ENCODE peak calls at places on chromosome 20, in seven cellular contexts. One of them, this sample, is unnamed.

GRCh38 chr20:46344488-46345162 is 36.3 kb upstream of the CDH22 start:
- DNase-seq in amniotic stem cell: no peak
- DNase-seq in T-helper 1 cell: no peak
- DNase-seq in T-helper 9 cell: no peak
- DNase-seq in stimulated activated naive CD8-positive, alpha-beta T cell treated with anti-CD3 and anti-CD28 coated beads, Interleukin-15, Interleukin-2, amounts not matched to agents 100 U/mL and 50 U/mL, for 24 hours: no peak
- DNase-seq in smooth muscle cell of the brain vasculature: no peak
- DNase-seq in osteocyte: no peak
- DNase-seq in this sample: no peak

GRCh38 chr20:59822291-59823029 is 111.0 kb downstream of the SYCP2 start:
- DNase-seq in amniotic stem cell: no peak
- DNase-seq in T-helper 1 cell: no peak
- DNase-seq in T-helper 9 cell: no peak
- DNase-seq in stimulated activated naive CD8-positive, alpha-beta T cell treated with anti-CD3 and anti-CD28 coated beads, Interleukin-15, Interleukin-2, amounts not matched to agents 100 U/mL and 50 U/mL, for 24 hours: no peak
- DNase-seq in smooth muscle cell of the brain vasculature: no peak
- DNase-seq in osteocyte: peak
- DNase-seq in this sample: no peak

GRCh38 chr20:48038703-48039102 is 253.4 kb upstream of the SULF2 start:
- DNase-seq in amniotic stem cell: no peak
- DNase-seq in T-helper 1 cell: no peak
- DNase-seq in T-helper 9 cell: no peak
- DNase-seq in stimulated activated naive CD8-positive, alpha-beta T cell treated with anti-CD3 and anti-CD28 coated beads, Interleukin-15, Interleukin-2, amounts not matched to agents 100 U/mL and 50 U/mL, for 24 hours: no peak
- DNase-seq in smooth muscle cell of the brain vasculature: no peak
- DNase-seq in osteocyte: no peak
- DNase-seq in this sample: no peak

GRCh38 chr20:57434390-57434700 is 43.1 kb downstream of the RBM38 start:
- DNase-seq in amniotic stem cell: no peak
- DNase-seq in T-helper 1 cell: no peak
- DNase-seq in T-helper 9 cell: no peak
- DNase-seq in stimulated activated naive CD8-positive, alpha-beta T cell treated with anti-CD3 and anti-CD28 coated beads, Interleukin-15, Interleukin-2, amounts not matched to agents 100 U/mL and 50 U/mL, for 24 hours: peak
- DNase-seq in smooth muscle cell of the brain vasculature: no peak
- DNase-seq in osteocyte: no peak
- DNase-seq in this sample: no peak

GRCh38 chr20:63696628-63697356 is at the start of gene TNFRSF6B:
- DNase-seq in amniotic stem cell: no peak
- DNase-seq in T-helper 1 cell: no peak
- DNase-seq in T-helper 9 cell: no peak
- DNase-seq in stimulated activated naive CD8-positive, alpha-beta T cell treated with anti-CD3 and anti-CD28 coated beads, Interleukin-15, Interleukin-2, amounts not matched to agents 100 U/mL and 50 U/mL, for 24 hours: peak
- DNase-seq in smooth muscle cell of the brain vasculature: no peak
- DNase-seq in osteocyte: no peak
- DNase-seq in this sample: peak

GRCh38 chr20:35318502-35319157 is 26.4 kb upstream of the FAM83C start:
- DNase-seq in amniotic stem cell: no peak
- DNase-seq in T-helper 1 cell: no peak
- DNase-seq in T-helper 9 cell: no peak
- DNase-seq in stimulated activated naive CD8-positive, alpha-beta T cell treated with anti-CD3 and anti-CD28 coated beads, Interleukin-15, Interleukin-2, amounts not matched to agents 100 U/mL and 50 U/mL, for 24 hours: no peak
- DNase-seq in smooth muscle cell of the brain vasculature: no peak
- DNase-seq in osteocyte: no peak
- DNase-seq in this sample: peak

GRCh38 chr20:60782959-60783625 is 469.0 kb upstream of the CDH4 start:
- DNase-seq in amniotic stem cell: no peak
- DNase-seq in T-helper 1 cell: no peak
- DNase-seq in T-helper 9 cell: no peak
- DNase-seq in stimulated activated naive CD8-positive, alpha-beta T cell treated with anti-CD3 and anti-CD28 coated beads, Interleukin-15, Interleukin-2, amounts not matched to agents 100 U/mL and 50 U/mL, for 24 hours: no peak
- DNase-seq in smooth muscle cell of the brain vasculature: no peak
- DNase-seq in osteocyte: no peak
- DNase-seq in this sample: no peak

GRCh38 chr20:25549866-25550477 is 35.4 kb downstream of the NINL start:
- DNase-seq in amniotic stem cell: no peak
- DNase-seq in T-helper 1 cell: no peak
- DNase-seq in T-helper 9 cell: no peak
- DNase-seq in stimulated activated naive CD8-positive, alpha-beta T cell treated with anti-CD3 and anti-CD28 coated beads, Interleukin-15, Interleukin-2, amounts not matched to agents 100 U/mL and 50 U/mL, for 24 hours: no peak
- DNase-seq in smooth muscle cell of the brain vasculature: no peak
- DNase-seq in osteocyte: no peak
- DNase-seq in this sample: no peak

GRCh38 chr20:63566395-63567131 is 7.5 kb downstream of the HELZ2 start:
- DNase-seq in amniotic stem cell: no peak
- DNase-seq in T-helper 1 cell: no peak
- DNase-seq in T-helper 9 cell: no peak
- DNase-seq in stimulated activated naive CD8-positive, alpha-beta T cell treated with anti-CD3 and anti-CD28 coated beads, Interleukin-15, Interleukin-2, amounts not matched to agents 100 U/mL and 50 U/mL, for 24 hours: no peak
- DNase-seq in smooth muscle cell of the brain vasculature: no peak
- DNase-seq in osteocyte: no peak
- DNase-seq in this sample: no peak

GRCh38 chr20:57877995-57878394 is 168.2 kb upstream of the PMEPA1 start:
- DNase-seq in amniotic stem cell: no peak
- DNase-seq in T-helper 1 cell: no peak
- DNase-seq in T-helper 9 cell: no peak
- DNase-seq in stimulated activated naive CD8-positive, alpha-beta T cell treated with anti-CD3 and anti-CD28 coated beads, Interleukin-15, Interleukin-2, amounts not matched to agents 100 U/mL and 50 U/mL, for 24 hours: no peak
- DNase-seq in smooth muscle cell of the brain vasculature: no peak
- DNase-seq in osteocyte: no peak
- DNase-seq in this sample: no peak